ENCODE peak calls at places on chromosomes 6 and 20, in nine cellular contexts. L, M, S, B, W, P, V, Q and U are unnamed samples.

GRCh38 chr6:2861071-2861821 is 19.6 kb upstream of the SERPINB1 start:
- DNase-seq in W (no peak), V (peak; percentile 60), L (no peak), M (no peak), B (no peak), P (no peak), S (peak; percentile 61), Q (no peak), U (no peak)

GRCh38 chr20:3011752-3012151 is 31.7 kb upstream of the GNRH2 start:
- DNase-seq in B (no peak), L (no peak), M (no peak), V (no peak), S (no peak), Q (no peak), W (no peak), P (no peak), U (no peak)

GRCh38 chr6:45709834-45710233 is 305.8 kb downstream of the CLIC5 start:
- DNase-seq in V (peak; percentile 47), W (no peak), L (no peak), B (no peak), Q (no peak), S (no peak), M (no peak), P (no peak), U (peak; percentile 92)

GRCh38 chr6:50842861-50843384 is 24.3 kb downstream of the TFAP2B start:
- DNase-seq in S (no peak), V (no peak), B (no peak), P (no peak), L (no peak), W (no peak), Q (no peak), M (no peak), U (no peak)

GRCh38 chr6:5531853-5532375 is 270.6 kb downstream of the FARS2 start:
- DNase-seq in S (no peak), W (no peak), P (no peak), B (no peak), M (no peak), Q (no peak), V (no peak), L (no peak), U (no peak)

GRCh38 chr6:12474167-12475140 is 184.3 kb downstream of the EDN1 start:
- DNase-seq in L (no peak), B (peak; percentile 12), W (no peak), P (no peak), Q (no peak), S (no peak), V (no peak), M (peak; percentile 50), U (no peak)

GRCh38 chr6:88013554-88013953 is 34.1 kb upstream of the SPACA1 start:
- DNase-seq in B (no peak), P (no peak), L (no peak), M (peak; percentile 8), V (peak; percentile 43), W (no peak), Q (no peak), S (peak; percentile 41), U (no peak)

GRCh38 chr6:105909084-105909483 is 177.1 kb upstream of the PRDM1 start:
- DNase-seq in L (no peak), Q (no peak), B (no peak), V (no peak), P (no peak), S (no peak), W (no peak), M (no peak), U (no peak)

GRCh38 chr6:51182884-51183283 is 364.2 kb downstream of the TFAP2B start:
- DNase-seq in S (no peak), W (no peak), V (no peak), M (no peak), Q (no peak), L (no peak), B (no peak), P (no peak), U (no peak)

GRCh38 chr20:34925341-34925740 is 30.3 kb downstream of the GSS start:
- DNase-seq in W (no peak), L (no peak), V (no peak), S (no peak), Q (no peak), M (no peak), P (no peak), B (no peak), U (no peak)

GRCh38 chr20:20084296-20084752 is 32.0 kb downstream of the CFAP61 start:
- DNase-seq in W (no peak), Q (no peak), M (peak; percentile 51), V (no peak), B (no peak), L (no peak), P (no peak), S (no peak), U (no peak)

GRCh38 chr6:125904871-125905270 is 51.7 kb upstream of the HINT3 start:
- DNase-seq in M (peak; percentile 88), L (no peak), S (no peak), W (no peak), B (no peak), P (no peak), Q (peak; percentile 93), V (no peak), U (no peak)

GRCh38 chr6:111205502-111205901 is 118.2 kb downstream of the SLC16A10 start:
- DNase-seq in Q (no peak), L (no peak), B (no peak), P (no peak), S (no peak), V (no peak), W (no peak), M (no peak), U (no peak)

GRCh38 chr20:346033-346639 is 775 bp upstream of the NRSN2 start:
- DNase-seq in B (no peak), Q (no peak), W (no peak), V (no peak), P (no peak), M (no peak), S (no peak), L (no peak), U (no peak)

GRCh38 chr20:63093966-63094766 is 87.4 kb upstream of the BHLHE23 start:
- DNase-seq in Q (no peak), V (no peak), W (no peak), B (no peak), M (no peak), P (peak; percentile 26), S (no peak), L (no peak), U (no peak)

GRCh38 chr20:43983359-43983758 is 68.7 kb downstream of the TOX2 start:
- DNase-seq in M (no peak), P (no peak), W (no peak), Q (peak; percentile 19), B (no peak), L (no peak), V (peak; percentile 76), S (peak; percentile 16), U (peak; percentile 30)

GRCh38 chr6:35089935-35090505 is 51.1 kb downstream of the TCP11 start:
- DNase-seq in P (peak; percentile 13), W (no peak), L (no peak), V (no peak), M (peak; percentile 60), B (peak; percentile 32), S (no peak), Q (no peak), U (no peak)

GRCh38 chr6:161750677-161751076 is 476.8 kb upstream of the AGPAT4 start:
- DNase-seq in Q (peak; percentile 50), P (no peak), W (no peak), L (no peak), V (no peak), S (no peak), M (no peak), B (no peak), U (no peak)

GRCh38 chr20:32580608-32580969 is 4.5 kb downstream of the NOL4L start:
- DNase-seq in S (no peak), B (no peak), M (no peak), P (no peak), V (no peak), L (no peak), W (no peak), Q (no peak), U (no peak)

GRCh38 chr20:32580194-32580593 is 4.9 kb downstream of the NOL4L start:
- DNase-seq in L (no peak), Q (no peak), W (no peak), V (no peak), B (no peak), P (no peak), S (no peak), M (no peak), U (no peak)

GRCh38 chr20:32581839-32582658 is 3.1 kb downstream of the NOL4L start:
- DNase-seq in M (no peak), W (no peak), Q (no peak), V (no peak), S (no peak), B (peak; percentile 55), P (no peak), L (no peak), U (no peak)

GRCh38 chr20:32582659-32583580 is 2.2 kb downstream of the NOL4L start:
- DNase-seq in V (no peak), M (peak; percentile 48), B (peak; percentile 87), L (peak; percentile 36), P (peak; percentile 84), S (peak; percentile 44), Q (no peak), W (no peak), U (no peak)

GRCh38 chr20:32580970-32581838 is 3.9 kb downstream of the NOL4L start:
- DNase-seq in S (peak; percentile 33), V (no peak), L (no peak), Q (no peak), W (no peak), B (peak; percentile 68), M (no peak), P (peak; percentile 83), U (no peak)
- H2AFZ ChIP-seq in S (no peak overlapping the region), V (no peak overlapping the region), L (no peak overlapping the region), Q (no peak overlapping the region), W (no peak overlapping the region), B (no peak overlapping the region), M (no peak overlapping the region), P (no peak overlapping the region), U (no peak overlapping the region)

GRCh38 chr6:44503471-44503870 is 116.0 kb downstream of the CDC5L start:
- DNase-seq in W (no peak), S (no peak), V (no peak), Q (no peak), P (no peak), M (no peak), B (no peak), L (no peak), U (no peak)
- H3K9me2 ChIP-seq in W (no peaks in the 10 kb centered on the region), S (no peaks in the 10 kb centered on the region), V (no peaks in the 10 kb centered on the region), Q (peaks cover 4% of the 10 kb centered on the region), P (no peaks in the 10 kb centered on the region), M (no peaks in the 10 kb centered on the region), B (no peaks in the 10 kb centered on the region), L (no peaks in the 10 kb centered on the region), U (no peaks in the 10 kb centered on the region)

DNA sequence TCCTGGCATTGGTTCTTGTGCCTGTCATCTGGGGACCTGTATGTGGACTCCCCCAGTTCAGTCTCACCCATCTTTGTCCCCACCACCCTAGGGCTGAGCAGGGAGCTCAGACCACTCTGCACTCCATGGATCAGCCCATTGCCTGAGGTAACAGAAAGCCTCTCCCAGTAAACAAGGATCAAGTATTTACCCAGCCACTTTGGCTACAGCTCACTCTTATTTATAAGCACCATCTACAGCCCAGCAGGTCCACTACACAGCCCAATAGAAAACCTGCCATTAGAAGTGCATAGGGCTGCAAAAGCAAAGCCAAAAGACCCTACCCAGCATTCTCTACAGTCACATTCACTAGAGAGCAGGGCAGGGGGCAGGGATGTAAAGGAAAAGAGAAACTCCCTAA is 335.0 kb upstream of the SYNCRIP start:
- DNase-seq in L (no peak), V (no peak), Q (no peak), B (no peak), M (no peak), S (no peak), P (no peak), W (no peak), U (no peak)
- H3K9me3 ChIP-seq in L (no peaks in the 10 kb centered on the region), V (no peaks in the 10 kb centered on the region), Q (no peaks in the 10 kb centered on the region), B (no peaks in the 10 kb centered on the region), M (no peaks in the 10 kb centered on the region), S (no peaks in the 10 kb centered on the region), P (no peaks in the 10 kb centered on the region), W (no peaks in the 10 kb centered on the region), U (no peaks in the 10 kb centered on the region)

GRCh38 chr6:113763883-113764282 is 93.3 kb upstream of the MARCKS start:
- DNase-seq in P (no peak), M (peak; percentile 87), S (no peak), Q (peak; percentile 89), V (no peak), L (peak; percentile 43), B (peak; percentile 28), W (peak; percentile 22), U (no peak)
- H2AFZ ChIP-seq in P (peak overlapping the region; percentile 59), M (peak overlapping the region; percentile 49), S (no peak overlapping the region), Q (peak overlapping the region; percentile 35), V (no peak overlapping the region), L (peak overlapping the region; percentile 40), B (no peak overlapping the region), W (peak overlapping the region; percentile 93), U (no peak overlapping the region)